ENCODE peak calls at places on chromosome 4, in six cellular contexts. K is bronchial epithelial cell, S is hepatocyte, D is IMR-90, U is breast epithelium, Y is heart left ventricle. A is an unnamed sample.

GRCh38 chr4:129384974-129385373 is 289.0 kb downstream of the C4orf33 start:
- DNase-seq in K (peak), S (no peak), D (no peak), U (no peak), Y (no peak), A (no peak)

GRCh38 chr4:72067051-72067450 is 35.3 kb downstream of the NPFFR2 start:
- DNase-seq in K (no peak), S (no peak), D (no peak), U (no peak), Y (no peak), A (no peak)

GRCh38 chr4:78552398-78553396 is 1.1 kb downstream of the ANXA3 start:
- DNase-seq in K (peak), S (peak), D (no peak), U (peak), Y (no peak), A (no peak)

GRCh38 chr4:37762294-37763163 is 64.0 kb upstream of the PGM2 start:
- DNase-seq in K (peak), S (peak), D (peak), U (no peak), Y (no peak), A (no peak)

GRCh38 chr4:183100827-183101226 is 1.8 kb downstream of the WWC2 start:
- DNase-seq in K (peak), S (peak), D (no peak), U (no peak), Y (no peak), A (no peak)

GRCh38 chr4:145935253-145936141 is 3.1 kb downstream of the ZNF827 start:
- DNase-seq in K (no peak), S (peak), D (no peak), U (no peak), Y (peak), A (no peak)

GRCh38 chr4:114087596-114088230 is 108.3 kb upstream of the ARSJ start:
- DNase-seq in K (no peak), S (no peak), D (peak), U (no peak), Y (no peak), A (no peak)

GRCh38 chr4:173318648-173319211 is 15.4 kb downstream of the HMGB2 start:
- DNase-seq in K (peak), S (peak), D (peak), U (no peak), Y (no peak), A (peak)

GRCh38 chr4:8157496-8157895 is 1.1 kb downstream of the ABLIM2 start:
- DNase-seq in K (no peak), S (no peak), D (no peak), U (no peak), Y (peak), A (no peak)

GRCh38 chr4:85784947-85785346 is 310.0 kb downstream of the ARHGAP24 start:
- DNase-seq in K (no peak), S (no peak), D (no peak), U (no peak), Y (no peak), A (no peak)

GRCh38 chr4:65665951-65666523 is 4.3 kb downstream of the EPHA5 start:
- DNase-seq in K (peak), S (no peak), D (no peak), U (no peak), Y (no peak), A (peak)

GRCh38 chr4:176668324-176668723 is 124.4 kb downstream of the VEGFC start:
- DNase-seq in K (no peak), S (no peak), D (no peak), U (no peak), Y (no peak), A (no peak)

GRCh38 chr4:86032476-86033022 is 327.3 kb downstream of the MAPK10 start:
- DNase-seq in K (peak), S (peak), D (peak), U (peak), Y (peak), A (no peak)

GRCh38 chr4:78120144-78120880 is 63.2 kb downstream of the FRAS1 start:
- DNase-seq in K (no peak), S (no peak), D (no peak), U (no peak), Y (no peak), A (no peak)

GRCh38 chr4:898869-899555 is 33.1 kb downstream of the GAK start:
- DNase-seq in K (no peak), S (no peak), D (no peak), U (no peak), Y (peak), A (no peak)

GRCh38 chr4:1021386-1022050 is 10.1 kb downstream of the FGFRL1 start:
- DNase-seq in K (no peak), S (no peak), D (no peak), U (no peak), Y (no peak), A (no peak)

GRCh38 chr4:118711047-118711446 is 25.9 kb downstream of the METTL14 start:
- DNase-seq in K (no peak), S (no peak), D (no peak), U (no peak), Y (no peak), A (no peak)

GRCh38 chr4:185638548-185639301 is 103.4 kb upstream of the PDLIM3 start:
- DNase-seq in K (no peak), S (peak), D (no peak), U (no peak), Y (peak), A (no peak)

GRCh38 chr4:169105620-169106019 is 95.6 kb upstream of the CBR4 start:
- DNase-seq in K (no peak), S (no peak), D (no peak), U (no peak), Y (no peak), A (no peak)

GRCh38 chr4:144507309-144508101 is 138.5 kb upstream of the HHIP start:
- DNase-seq in K (peak), S (no peak), D (peak), U (no peak), Y (no peak), A (no peak)

GRCh38 chr4:94570558-94570957 is 118.8 kb downstream of the PDLIM5 start:
- DNase-seq in K (no peak), S (no peak), D (no peak), U (no peak), Y (no peak), A (no peak)

GRCh38 chr4:54234497-54235205 is 5.6 kb downstream of the PDGFRA start:
- DNase-seq in K (no peak), S (no peak), D (no peak), U (no peak), Y (no peak), A (no peak)

GRCh38 chr4:19711871-19712270 is 539.8 kb upstream of the SLIT2 start:
- DNase-seq in K (peak), S (no peak), D (peak), U (no peak), Y (no peak), A (no peak)

GRCh38 chr4:71290074-71290473 is 48.7 kb upstream of the SLC4A4 start:
- DNase-seq in K (peak), S (no peak), D (peak), U (no peak), Y (no peak), A (no peak)

GRCh38 chr4:101238706-101239105 is 108.6 kb downstream of the PPP3CA start:
- DNase-seq in K (peak), S (no peak), D (peak), U (no peak), Y (no peak), A (no peak)

GRCh38 chr4:128871948-128872347 is 62.4 kb downstream of the JADE1 start:
- DNase-seq in K (peak), S (no peak), D (peak), U (no peak), Y (no peak), A (no peak)

GRCh38 chr4:66404149-66404548 is 733.9 kb upstream of the EPHA5 start:
- DNase-seq in K (no peak), S (no peak), D (no peak), U (no peak), Y (no peak), A (no peak)

GRCh38 chr4:6092131-6092530 is 73.9 kb upstream of the C4orf50 start:
- DNase-seq in K (no peak), S (no peak), D (no peak), U (no peak), Y (no peak), A (no peak)

GRCh38 chr4:87624698-87625097 is 16.4 kb downstream of the DSPP start:
- DNase-seq in K (no peak), S (no peak), D (no peak), U (no peak), Y (no peak), A (peak)
- TF ChIP-seq CTCF in K (no peak), S (no peak), D (no peak), U (no peak), Y (no peak), A (no peak)

DNA sequence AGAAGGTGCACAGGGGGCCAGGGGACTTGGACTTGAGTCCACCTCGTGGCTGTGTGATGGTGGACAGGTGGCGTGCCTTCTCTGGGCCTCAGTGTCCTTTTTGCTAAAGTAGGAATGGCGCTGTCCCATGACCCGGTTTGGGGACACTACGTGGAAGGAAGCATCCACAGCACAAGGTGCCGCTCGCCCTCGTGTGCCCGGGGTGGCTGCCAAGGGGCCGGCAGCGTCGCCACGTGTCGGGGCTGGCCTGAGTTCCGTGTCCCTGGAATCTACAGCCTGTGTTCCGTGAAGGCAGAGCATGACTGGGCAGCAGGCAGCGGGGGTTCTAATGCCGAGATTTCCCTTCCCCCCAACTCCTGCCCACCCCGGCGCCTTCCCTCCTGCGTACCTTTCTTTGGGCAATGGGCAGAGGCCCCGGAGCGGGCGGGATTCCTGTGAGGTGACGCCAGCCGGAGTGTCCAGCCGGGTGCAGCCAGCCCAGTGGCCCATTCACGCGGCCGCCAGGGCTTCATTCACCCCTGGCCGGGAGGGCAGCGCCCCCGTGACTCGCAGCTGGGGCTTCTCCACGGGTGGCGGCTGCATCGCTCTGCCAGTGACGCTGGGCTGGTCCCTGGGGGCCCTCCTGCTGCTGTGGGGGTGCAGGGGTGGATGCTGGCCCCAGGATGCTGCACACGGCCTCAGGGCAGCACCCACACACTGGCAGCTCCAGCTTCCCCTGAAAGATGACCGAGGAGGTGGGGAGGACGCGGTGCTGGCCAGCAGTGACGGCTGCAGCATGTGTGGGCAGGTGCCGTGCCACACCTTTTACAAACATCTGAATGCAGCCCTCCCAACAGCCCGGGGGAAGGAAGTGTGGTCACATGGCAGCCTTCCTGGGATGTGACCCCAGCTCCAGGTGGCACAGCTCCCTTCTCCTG is 21.2 kb downstream of the DOK7 start:
- DNase-seq in K (peak), S (peak), D (no peak), U (peak), Y (peak), A (no peak)
- H3K4me3 ChIP-seq in K (peak), S (no peak), D (no peak), U (peak), Y (no peak), A (no peak)

DNA sequence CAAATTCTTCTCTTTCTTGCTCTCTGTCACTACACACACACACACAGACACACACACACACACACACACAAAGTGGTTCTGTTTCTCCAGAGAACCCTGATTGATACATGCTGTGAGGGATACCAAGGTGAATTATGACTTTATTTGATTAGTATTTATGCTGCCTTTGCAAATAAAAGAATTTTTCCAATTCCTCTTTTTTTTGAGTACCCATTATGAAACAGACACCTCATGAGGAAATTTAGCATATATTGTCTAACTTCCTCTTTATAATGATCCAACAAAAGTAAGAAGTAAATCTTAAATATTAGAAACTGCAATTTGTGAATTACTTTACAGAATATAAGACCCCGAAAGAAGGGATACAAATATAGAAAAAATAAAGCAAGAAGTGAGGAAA is 14.3 kb upstream of the RAB28 start:
- DNase-seq in K (no peak), S (no peak), D (no peak), U (no peak), Y (no peak), A (no peak)
- TF ChIP-seq CTCF in K (no peak), S (no peak), D (no peak), U (no peak), Y (no peak), A (no peak)

DNA sequence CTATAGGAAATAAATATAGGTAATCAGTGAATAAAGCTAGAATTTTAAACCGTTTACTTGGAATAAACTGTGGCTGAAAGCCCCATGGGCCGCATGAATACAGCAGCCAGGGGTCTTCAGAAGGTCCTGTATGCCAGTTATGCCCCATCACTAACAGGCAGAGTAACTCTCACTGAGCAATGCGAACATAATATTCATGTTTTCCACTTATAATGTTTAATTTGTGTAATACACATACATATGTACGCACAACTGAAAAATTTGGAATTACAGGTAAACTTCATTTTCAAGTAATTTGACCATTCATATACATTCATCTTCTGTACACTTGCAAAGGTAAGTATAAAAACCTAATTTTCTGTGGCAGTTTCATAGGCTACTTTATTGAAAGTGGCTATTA is 526.2 kb upstream of the ATOH1 start:
- DNase-seq in K (no peak), S (no peak), D (no peak), U (no peak), Y (no peak), A (no peak)
- H3K4me3 ChIP-seq in K (no peak), S (no peak), D (no peak), U (no peak), Y (no peak), A (no peak)

DNA sequence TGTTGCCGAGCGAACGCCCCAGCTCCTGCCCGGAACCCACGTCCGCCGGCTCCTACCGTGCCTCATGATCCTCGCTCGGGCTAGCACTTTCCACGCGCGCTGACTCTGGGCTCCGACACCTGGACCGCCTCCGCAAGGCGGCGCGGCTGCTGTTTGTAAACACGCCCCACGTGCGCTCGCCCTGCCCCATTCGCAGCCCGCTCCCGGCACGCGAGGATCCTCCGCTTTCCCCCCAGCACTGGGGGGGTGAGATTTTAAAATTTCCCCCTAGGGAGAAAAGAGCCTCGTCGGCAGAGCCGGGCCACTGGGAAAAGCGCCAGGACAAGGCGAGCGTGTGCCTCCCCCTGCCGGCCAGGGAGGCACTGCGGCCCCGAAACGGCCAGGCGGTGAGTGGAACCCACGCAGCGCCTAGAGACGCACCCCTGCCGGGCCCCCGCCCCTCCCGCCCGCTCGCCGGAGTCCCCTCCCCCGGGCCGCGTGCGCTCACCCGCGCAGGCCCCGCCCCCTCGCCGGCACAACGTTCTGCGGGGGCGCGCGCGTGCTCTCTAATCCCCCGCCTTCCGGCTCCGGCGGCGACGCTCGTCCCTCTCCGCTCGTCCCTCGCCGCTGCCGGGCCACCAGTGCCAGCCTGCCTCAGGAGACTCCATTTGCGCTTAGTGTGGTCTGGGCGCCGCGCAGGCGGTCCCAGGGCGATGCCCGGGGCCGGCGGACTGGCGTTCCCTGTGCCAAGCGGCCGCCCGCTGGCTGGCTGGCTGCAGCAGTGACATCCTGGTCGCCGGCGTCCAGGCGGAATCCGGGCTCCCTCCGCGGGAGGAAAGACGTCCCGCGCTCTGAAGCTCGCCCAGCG is at the start of gene TIGD2:
- DNase-seq in K (peak), S (peak), D (peak), U (peak), Y (peak), A (no peak)
- TF ChIP-seq CTCF in K (peak), S (peak), D (peak), U (peak), Y (peak), A (peak)